ENCODE peak calls at places on chromosome 2, in six cellular contexts. I is stimulated activated CD4-positive, alpha-beta T cell treated with anti-CD3 and anti-CD28 coated beads, TNF-alpha, amount 100 ng/mL, for 4 hours; R is GM20000; L is breast epithelium; N is stromal cell of bone marrow; X is kidney glomerular epithelial cell. Q is an unnamed sample.

GRCh38 chr2:178863856-178864620 is 56.8 kb upstream of the TTN start:
- DNase-seq in X (no peak), N (no peak), R (no peak), L (no peak), I (no peak), Q (no peak)

GRCh38 chr2:208502288-208502687 is 95.7 kb downstream of the PTH2R start:
- DNase-seq in R (no peak), N (no peak), I (no peak), X (no peak), L (no peak), Q (no peak)

GRCh38 chr2:200396726-200397348 is 90.3 kb downstream of the SPATS2L start:
- DNase-seq in X (peak), R (no peak), N (no peak), L (no peak), I (no peak), Q (no peak)

GRCh38 chr2:73033142-73033765 is 38.3 kb downstream of the SFXN5 start:
- DNase-seq in N (no peak), R (no peak), I (no peak), X (no peak), L (no peak), Q (no peak)

GRCh38 chr2:14632133-14632936 is at the start of gene LRATD1:
- DNase-seq in I (no peak), L (peak), R (no peak), X (peak), N (peak), Q (no peak)

GRCh38 chr2:219447242-219448098 is 12.8 kb downstream of the SPEG start:
- DNase-seq in L (no peak), N (no peak), I (no peak), X (no peak), R (no peak), Q (no peak)

GRCh38 chr2:239263937-239264837 is 136.6 kb downstream of the HDAC4 start:
- DNase-seq in R (no peak), L (peak), N (no peak), X (no peak), I (no peak), Q (no peak)

GRCh38 chr2:214193943-214194342 is 216.9 kb upstream of the VWC2L start:
- DNase-seq in X (peak), N (peak), I (no peak), L (no peak), R (no peak), Q (no peak)

GRCh38 chr2:216632952-216633615 is at the start of gene IGFBP2:
- DNase-seq in N (no peak), I (no peak), L (peak), R (peak), X (peak), Q (no peak)

GRCh38 chr2:28543316-28544068 is 47.6 kb downstream of the PLB1 start:
- DNase-seq in I (no peak), R (no peak), L (no peak), N (peak), X (no peak), Q (no peak)